ENCODE peak calls at places on chromosomes 5 and 9, in five cellular contexts. F is epithelial cell of esophagus; E is stimulated activated CD4-positive, alpha-beta T cell treated with anti-CD3 and anti-CD28 coated beads, Interleukin-15, amount 100 ng/mL, for 48 hours; I is NCI-H2081; A is NCI-H1105. X is an unnamed sample.

GRCh38 chr5:180394031-180394636 is 41.0 kb upstream of the GFPT2 start:
- DNase-seq in I (no peak), F (no peak), A (no peak), E (no peak), X (no peak)

GRCh38 chr5:142597546-142598337 is 88.1 kb downstream of the FGF1 start:
- DNase-seq in E (peak; percentile 13), F (peak; percentile 93), I (no peak), A (no peak), X (no peak)

GRCh38 chr9:107707419-107707837 is 217.9 kb upstream of the KLF4 start:
- DNase-seq in A (no peak), E (no peak), I (no peak), F (peak; percentile 18), X (no peak)

GRCh38 chr9:137358126-137358525 is 56.1 kb upstream of the NRARP start:
- DNase-seq in E (no peak), I (no peak), F (no peak), A (no peak), X (no peak)

GRCh38 chr9:99474186-99474585 is 252.1 kb downstream of the SEC61B start:
- DNase-seq in F (no peak), E (no peak), I (no peak), A (no peak), X (no peak)

GRCh38 chr9:95937131-95937530 is 61.6 kb downstream of the ERCC6L2 start:
- DNase-seq in A (peak; percentile 10), E (no peak), I (no peak), F (peak; percentile 80), X (no peak)

GRCh38 chr5:67530609-67531255 is 334.1 kb upstream of the CD180 start:
- DNase-seq in F (no peak), I (peak; percentile 3), A (peak; percentile 51), E (no peak), X (no peak)

GRCh38 chr5:151384106-151384505 is 36.7 kb upstream of the SLC36A2 start:
- DNase-seq in E (no peak), A (no peak), I (no peak), F (peak; percentile 23), X (no peak)

GRCh38 chr5:89728750-89729149 is 680.8 kb downstream of the CETN3 start:
- DNase-seq in I (no peak), F (no peak), A (no peak), E (no peak), X (peak; percentile 60)

X was measured in testis.